ENCODE peak calls at places on chromosomes 11 and 22, in four cellular contexts. One of them, this sample, is unnamed.

GRCh38 chr11:48078661-48079060 is 98.3 kb downstream of the PTPRJ start:
- DNase-seq in endodermal cell: no peak
- DNase-seq in neural progenitor cell: no peak
- DNase-seq in ovary: no peak
- DNase-seq in this sample: no peak

GRCh38 chr11:107707128-107707760 is 4.6 kb downstream of the SLN start:
- DNase-seq in endodermal cell: no peak
- DNase-seq in ovary: no peak
- DNase-seq in neural progenitor cell: no peak
- DNase-seq in this sample: peak; percentile 74

GRCh38 chr11:77183421-77183984 is 55.5 kb downstream of the MYO7A start:
- DNase-seq in ovary: no peak
- DNase-seq in endodermal cell: no peak
- DNase-seq in neural progenitor cell: no peak
- DNase-seq in this sample: no peak

GRCh38 chr22:50342651-50343540 is at the start of gene PPP6R2:
- DNase-seq in ovary: peak; percentile 87
- DNase-seq in endodermal cell: peak; percentile 93
- DNase-seq in neural progenitor cell: peak; percentile 93
- DNase-seq in this sample: no peak

GRCh38 chr11:102306817-102307814 is 10.2 kb upstream of the BIRC3 start:
- DNase-seq in endodermal cell: no peak
- DNase-seq in ovary: no peak
- DNase-seq in neural progenitor cell: no peak
- DNase-seq in this sample: no peak

GRCh38 chr11:69373251-69373635 is 79.3 kb downstream of the MYEOV start:
- DNase-seq in endodermal cell: peak; percentile 22
- DNase-seq in neural progenitor cell: no peak
- DNase-seq in ovary: no peak
- DNase-seq in this sample: no peak

GRCh38 chr11:113781682-113782081 is 2.1 kb downstream of the CLDN25 start:
- DNase-seq in endodermal cell: peak; percentile 48
- DNase-seq in neural progenitor cell: no peak
- DNase-seq in ovary: no peak
- DNase-seq in this sample: no peak

GRCh38 chr11:23991140-23991539 is 505.7 kb upstream of the LUZP2 start:
- DNase-seq in endodermal cell: no peak
- DNase-seq in neural progenitor cell: no peak
- DNase-seq in ovary: no peak
- DNase-seq in this sample: no peak

GRCh38 chr11:44018127-44018521 is 29.7 kb upstream of the ACCSL start:
- DNase-seq in neural progenitor cell: no peak
- DNase-seq in ovary: peak; percentile 36
- DNase-seq in endodermal cell: no peak
- DNase-seq in this sample: no peak

GRCh38 chr11:36129955-36130354 is 159.3 kb downstream of the COMMD9 start:
- DNase-seq in ovary: no peak
- DNase-seq in neural progenitor cell: no peak
- DNase-seq in endodermal cell: no peak
- DNase-seq in this sample: no peak

GRCh38 chr11:353315-353857 is 15.9 kb upstream of the B4GALNT4 start:
- DNase-seq in neural progenitor cell: no peak
- DNase-seq in ovary: peak; percentile 92
- DNase-seq in endodermal cell: peak; percentile 70
- DNase-seq in this sample: no peak

GRCh38 chr11:116373107-116373506 is 399.7 kb downstream of the BUD13 start:
- DNase-seq in endodermal cell: no peak
- DNase-seq in ovary: no peak
- DNase-seq in neural progenitor cell: peak; percentile 74
- DNase-seq in this sample: no peak

GRCh38 chr11:9613118-9613829 is 39.8 kb downstream of the WEE1 start:
- DNase-seq in ovary: peak; percentile 94
- DNase-seq in endodermal cell: peak; percentile 99
- DNase-seq in neural progenitor cell: peak; percentile 94
- DNase-seq in this sample: peak; percentile 86

DNA sequence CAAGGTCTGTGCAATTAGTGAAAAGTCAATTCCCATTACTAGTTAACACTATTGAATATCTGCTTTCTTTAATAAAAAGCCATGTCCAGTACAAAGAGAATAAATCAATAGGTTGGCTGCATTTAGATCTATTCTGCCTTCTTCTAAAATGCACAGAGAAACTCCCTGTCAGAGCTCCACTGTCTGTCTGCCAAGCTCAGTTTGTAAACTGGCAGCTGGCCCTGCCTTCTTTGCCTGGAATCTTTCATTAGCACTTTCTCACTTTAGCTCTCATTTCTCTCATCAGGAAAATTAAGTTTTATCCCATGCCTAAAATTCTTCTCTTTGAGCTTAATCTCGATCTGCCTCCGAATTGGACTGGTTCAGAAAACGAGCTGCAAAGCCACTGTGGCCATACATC is 35.7 kb downstream of the ARL14EP start:
- DNase-seq in neural progenitor cell: no peak
- DNase-seq in ovary: no peak
- DNase-seq in endodermal cell: no peak
- DNase-seq in this sample: no peak
- TF ChIP-seq CTCF in neural progenitor cell: no peak
- TF ChIP-seq CTCF in ovary: no peak
- TF ChIP-seq CTCF in endodermal cell: no peak
- TF ChIP-seq CTCF in this sample: no peak

GRCh38 chr11:45736424-45736823 is 68.5 kb upstream of the SLC35C1 start:
- DNase-seq in neural progenitor cell: no peak
- DNase-seq in endodermal cell: no peak
- DNase-seq in ovary: no peak
- DNase-seq in this sample: no peak
- H3K27me3 ChIP-seq in neural progenitor cell: peaks cover 17% of the 10 kb centered on the region
- H3K27me3 ChIP-seq in endodermal cell: no peaks in the 10 kb centered on the region
- H3K27me3 ChIP-seq in ovary: no peaks in the 10 kb centered on the region
- H3K27me3 ChIP-seq in this sample: peaks cover 2% of the 10 kb centered on the region

DNA sequence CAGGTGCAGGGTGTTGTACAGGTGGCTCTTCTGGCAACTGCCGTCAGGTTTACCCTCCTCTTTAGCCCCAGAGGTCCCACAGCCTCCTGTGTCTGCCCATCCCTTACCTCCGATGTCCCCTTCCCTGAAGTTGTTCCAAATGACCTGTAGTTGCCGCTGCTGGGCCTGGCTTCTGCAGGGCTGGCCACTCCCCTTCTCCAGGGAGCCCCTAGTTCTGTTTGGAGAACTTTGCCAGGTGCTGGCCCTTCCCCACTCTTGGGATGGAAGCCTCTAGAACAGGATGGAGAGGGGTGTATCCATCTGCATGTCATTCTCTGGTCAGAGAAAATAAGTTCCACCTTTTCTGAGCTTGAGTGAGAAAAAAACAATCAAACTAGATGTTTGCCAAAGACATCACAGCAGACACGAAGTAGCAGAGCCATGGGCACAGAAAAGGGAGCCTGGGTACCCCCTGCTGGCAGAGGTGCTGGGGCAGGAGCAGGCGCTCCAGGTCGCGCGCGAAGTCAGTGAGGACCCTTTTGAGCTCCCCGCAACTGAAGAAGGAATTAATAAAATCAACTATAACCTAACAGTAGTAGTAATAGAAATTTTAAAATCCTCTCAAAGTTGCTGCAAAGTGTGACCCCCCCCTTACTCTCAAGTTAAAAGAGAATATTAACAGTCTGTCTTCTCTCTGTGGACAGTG is 20.2 kb upstream of the PARVB start:
- DNase-seq in neural progenitor cell: peak; percentile 63
- DNase-seq in endodermal cell: peak; percentile 84
- DNase-seq in ovary: no peak
- DNase-seq in this sample: no peak
- TF ChIP-seq CTCF in neural progenitor cell: peak; percentile 52
- TF ChIP-seq CTCF in endodermal cell: peak; percentile 65
- TF ChIP-seq CTCF in ovary: no peak
- TF ChIP-seq CTCF in this sample: no peak

DNA sequence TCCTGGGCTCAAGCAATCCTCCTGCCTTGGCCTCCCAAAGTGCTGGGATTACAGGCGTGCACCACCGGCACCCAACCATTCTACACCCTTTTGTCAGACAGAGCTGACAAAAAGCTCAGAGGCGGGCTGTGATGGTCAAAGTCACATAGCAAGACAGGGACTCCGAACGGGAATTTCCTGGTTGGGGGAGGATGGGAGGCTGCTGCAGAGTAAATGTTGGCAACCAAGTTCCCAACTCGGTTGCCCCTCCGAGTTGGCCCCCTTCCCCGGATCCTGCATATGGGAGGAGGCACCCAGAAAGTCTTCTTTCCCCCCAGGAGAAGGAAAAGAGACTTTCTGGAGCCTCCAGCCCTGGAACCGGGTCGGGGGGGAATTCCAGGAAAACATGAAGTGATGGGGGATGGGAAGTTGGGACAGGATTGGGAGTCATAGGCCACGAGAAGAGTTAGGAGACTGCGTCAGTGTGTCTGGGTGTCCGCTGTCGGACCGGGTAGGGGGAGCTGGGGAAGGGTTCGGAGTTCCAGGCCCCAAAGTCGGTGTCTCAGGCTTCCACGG is 640 bp downstream of the SELENOM start:
- DNase-seq in neural progenitor cell: no peak
- DNase-seq in ovary: peak; percentile 70
- DNase-seq in endodermal cell: no peak
- DNase-seq in this sample: no peak
- H3K27me3 ChIP-seq in neural progenitor cell: peaks cover 44% of the 10 kb centered on the region
- H3K27me3 ChIP-seq in ovary: no peaks in the 10 kb centered on the region
- H3K27me3 ChIP-seq in endodermal cell: peaks cover 23% of the 10 kb centered on the region
- H3K27me3 ChIP-seq in this sample: no peaks in the 10 kb centered on the region

DNA sequence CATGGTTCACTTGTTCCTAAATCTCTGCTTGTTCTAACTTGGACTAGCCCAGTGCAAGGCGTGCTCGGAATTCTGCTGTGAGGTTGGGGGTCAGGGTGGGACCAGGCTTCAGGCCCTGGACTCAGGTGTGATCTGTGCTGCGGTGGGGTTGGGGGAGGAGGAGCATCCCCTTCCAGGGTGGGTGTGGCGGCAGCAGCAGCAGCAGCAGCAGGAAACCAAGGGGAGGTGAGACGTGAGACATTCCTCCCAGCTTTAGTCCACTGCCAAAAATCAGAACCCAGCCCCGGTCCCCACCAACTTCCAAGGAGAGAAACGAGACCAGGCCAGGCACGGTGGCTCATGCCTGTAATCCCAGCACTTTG is 31.8 kb downstream of the A4GALT start:
- DNase-seq in endodermal cell: peak; percentile 83
- DNase-seq in neural progenitor cell: no peak
- DNase-seq in ovary: no peak
- DNase-seq in this sample: no peak
- TF ChIP-seq CTCF in endodermal cell: no peak
- TF ChIP-seq CTCF in neural progenitor cell: no peak
- TF ChIP-seq CTCF in ovary: no peak
- TF ChIP-seq CTCF in this sample: no peak

GRCh38 chr11:120258661-120259060 is 18.7 kb downstream of the POU2F3 start:
- DNase-seq in neural progenitor cell: no peak
- DNase-seq in ovary: no peak
- DNase-seq in endodermal cell: peak; percentile 65
- DNase-seq in this sample: no peak
- H3K27me3 ChIP-seq in neural progenitor cell: peaks cover 15% of the 10 kb centered on the region
- H3K27me3 ChIP-seq in ovary: no peaks in the 10 kb centered on the region
- H3K27me3 ChIP-seq in endodermal cell: peaks cover 17% of the 10 kb centered on the region
- H3K27me3 ChIP-seq in this sample: peaks cover 42% of the 10 kb centered on the region